ENCODE peak calls at places on chromosomes 1 and 21, in seven cellular contexts. S, X, J, Z, Y, H and W are unnamed samples.

GRCh38 chr1:98325646-98326441 is 335.7 kb upstream of the SNX7 start:
- DNase-seq in S (no peak), X (no peak), J (no peak), Z (no peak), Y (peak; percentile 92), H (peak; percentile 94), W (no peak)

GRCh38 chr21:34839070-34839820 is 170.5 kb downstream of the CLIC6 start:
- DNase-seq in S (no peak), X (no peak), J (no peak), Z (no peak), Y (no peak), H (no peak), W (no peak)

GRCh38 chr21:44377201-44377921 is 23.9 kb downstream of the TRPM2 start:
- DNase-seq in S (no peak), X (no peak), J (no peak), Z (no peak), Y (no peak), H (no peak), W (no peak)

GRCh38 chr1:65148548-65149390 is 766 bp downstream of the AK4 start:
- DNase-seq in S (peak; percentile 82), X (no peak), J (no peak), Z (peak; percentile 75), Y (peak; percentile 50), H (peak; percentile 54), W (peak; percentile 56)

GRCh38 chr1:110341872-110342331 is 2.7 kb downstream of the RBM15 start:
- DNase-seq in S (no peak), X (no peak), J (no peak), Z (no peak), Y (no peak), H (no peak), W (no peak)

GRCh38 chr1:205950280-205950679 is 7.0 kb upstream of the SLC26A9 start:
- DNase-seq in S (no peak), X (no peak), J (no peak), Z (no peak), Y (peak; percentile 66), H (peak; percentile 92), W (no peak)

GRCh38 chr1:94790246-94790645 is 29.9 kb upstream of the SLC44A3 start:
- DNase-seq in S (no peak), X (no peak), J (no peak), Z (no peak), Y (peak; percentile 15), H (peak; percentile 13), W (no peak)

GRCh38 chr1:84223751-84224432 is 77.6 kb upstream of the SAMD13 start:
- DNase-seq in S (no peak), X (no peak), J (no peak), Z (no peak), Y (peak; percentile 31), H (peak; percentile 3), W (no peak)

GRCh38 chr1:209513226-209513625 is 70.3 kb upstream of the CAMK1G start:
- DNase-seq in S (no peak), X (no peak), J (peak; percentile 66), Z (peak; percentile 67), Y (peak; percentile 12), H (peak; percentile 53), W (no peak)

GRCh38 chr1:89945852-89946476 is 48.9 kb upstream of the ZNF326 start:
- DNase-seq in S (no peak), X (no peak), J (no peak), Z (no peak), Y (no peak), H (peak; percentile 52), W (no peak)

GRCh38 chr1:1197551-1198422 is 8.6 kb downstream of the TNFRSF18 start:
- DNase-seq in S (no peak), X (no peak), J (no peak), Z (no peak), Y (no peak), H (no peak), W (no peak)

GRCh38 chr1:94463765-94464330 is 45.7 kb downstream of the ABCD3 start:
- DNase-seq in S (peak; percentile 25), X (no peak), J (peak; percentile 61), Z (peak; percentile 63), Y (peak; percentile 26), H (peak; percentile 61), W (peak; percentile 1)

GRCh38 chr1:63148825-63149645 is 173.3 kb upstream of the FOXD3 start:
- DNase-seq in S (peak; percentile 21), X (no peak), J (peak; percentile 40), Z (peak; percentile 74), Y (no peak), H (peak; percentile 51), W (peak; percentile 11)

GRCh38 chr1:39701092-39701460 is 9.8 kb upstream of the HPCAL4 start:
- DNase-seq in S (no peak), X (no peak), J (peak; percentile 93), Z (no peak), Y (no peak), H (peak; percentile 60), W (no peak)

GRCh38 chr1:154474802-154475201 is 27.2 kb upstream of the TDRD10 start:
- DNase-seq in S (no peak), X (no peak), J (no peak), Z (no peak), Y (peak; percentile 74), H (peak; percentile 98), W (no peak)

GRCh38 chr1:8026976-8027747 is 1.1 kb upstream of the ERRFI1 start:
- DNase-seq in S (no peak), X (no peak), J (no peak), Z (no peak), Y (no peak), H (peak; percentile 66), W (no peak)

GRCh38 chr1:166432655-166433054 is 265.9 kb upstream of the FAM78B start:
- DNase-seq in S (no peak), X (no peak), J (no peak), Z (no peak), Y (no peak), H (no peak), W (no peak)

GRCh38 chr1:64584479-64584878 is 114.5 kb downstream of the CACHD1 start:
- DNase-seq in S (no peak), X (no peak), J (no peak), Z (no peak), Y (no peak), H (no peak), W (no peak)

GRCh38 chr1:89757532-89757931 is 63.3 kb upstream of the LRRC8D start:
- DNase-seq in S (peak; percentile 71), X (no peak), J (no peak), Z (no peak), Y (peak; percentile 21), H (peak; percentile 16), W (peak; percentile 80)

GRCh38 chr1:26370591-26371382 is 1.8 kb downstream of the ZNF683 start:
- DNase-seq in S (peak; percentile 52), X (no peak), J (no peak), Z (no peak), Y (no peak), H (no peak), W (no peak)

GRCh38 chr1:186609183-186609582 is 71.0 kb downstream of the PTGS2 start:
- DNase-seq in S (no peak), X (no peak), J (no peak), Z (no peak), Y (no peak), H (no peak), W (no peak)

GRCh38 chr1:19395678-19396192 is 83.6 kb downstream of the SLC66A1 start:
- DNase-seq in S (no peak), X (no peak), J (no peak), Z (no peak), Y (peak; percentile 83), H (peak; percentile 89), W (no peak)

GRCh38 chr1:64121766-64122385 is 81.5 kb upstream of the UBE2U start:
- DNase-seq in S (no peak), X (no peak), J (peak; percentile 3), Z (no peak), Y (no peak), H (no peak), W (no peak)

GRCh38 chr1:171081220-171081993 is 9.3 kb upstream of the FMO3 start:
- DNase-seq in S (no peak), X (no peak), J (no peak), Z (no peak), Y (peak; percentile 35), H (peak; percentile 65), W (no peak)

GRCh38 chr1:1325288-1326074 is 879 bp downstream of the CPTP start:
- DNase-seq in S (no peak), X (no peak), J (no peak), Z (no peak), Y (no peak), H (peak; percentile 28), W (no peak)

GRCh38 chr1:67749844-67750689 is 65.1 kb downstream of the GADD45A start:
- DNase-seq in S (no peak), X (no peak), J (no peak), Z (peak; percentile 67), Y (peak; percentile 69), H (peak; percentile 90), W (no peak)

GRCh38 chr1:230674581-230674980 is 32.3 kb downstream of the COG2 start:
- DNase-seq in S (no peak), X (no peak), J (no peak), Z (no peak), Y (no peak), H (no peak), W (no peak)

GRCh38 chr1:90616395-90616794 is 100.7 kb downstream of the BARHL2 start:
- DNase-seq in S (no peak), X (no peak), J (peak; percentile 26), Z (peak; percentile 65), Y (no peak), H (no peak), W (no peak)

GRCh38 chr21:37227071-37228002 is 39.8 kb downstream of the VPS26C start:
- DNase-seq in S (no peak), X (no peak), J (no peak), Z (no peak), Y (no peak), H (no peak), W (no peak)

GRCh38 chr1:47998396-47998990 is 1.3 kb upstream of the TRABD2B start:
- DNase-seq in S (no peak), X (no peak), J (no peak), Z (no peak), Y (no peak), H (no peak), W (no peak)

GRCh38 chr21:39818557-39818956 is 48.7 kb upstream of the PCP4 start:
- DNase-seq in S (no peak), X (no peak), J (no peak), Z (no peak), Y (no peak), H (no peak), W (no peak)

GRCh38 chr1:26677306-26678115 is 18.3 kb upstream of the ARID1A start:
- DNase-seq in S (peak; percentile 66), X (peak; percentile 11), J (no peak), Z (peak; percentile 51), Y (peak; percentile 55), H (peak; percentile 70), W (peak; percentile 42)

GRCh38 chr1:53896673-53897229 is 2.8 kb downstream of the DIO1 start:
- DNase-seq in S (no peak), X (no peak), J (no peak), Z (no peak), Y (peak; percentile 79), H (peak; percentile 95), W (no peak)

GRCh38 chr21:45517249-45518065 is 24.8 kb downstream of the SLC19A1 start:
- DNase-seq in S (peak; percentile 43), X (no peak), J (no peak), Z (no peak), Y (peak; percentile 19), H (no peak), W (peak; percentile 24)

GRCh38 chr1:193479187-193479586 is 292.8 kb upstream of the B3GALT2 start:
- DNase-seq in S (peak; percentile 95), X (peak; percentile 51), J (no peak), Z (no peak), Y (no peak), H (no peak), W (peak; percentile 64)

GRCh38 chr1:15735304-15736034 is 589 bp upstream of the SLC25A34 start:
- DNase-seq in S (no peak), X (no peak), J (no peak), Z (no peak), Y (no peak), H (no peak), W (no peak)

GRCh38 chr1:205147191-205147590 is 25.4 kb upstream of the RBBP5 start:
- DNase-seq in S (no peak), X (no peak), J (no peak), Z (no peak), Y (peak; percentile 68), H (peak; percentile 94), W (no peak)

GRCh38 chr1:85203573-85204169 is 2.9 kb upstream of the SYDE2 start:
- DNase-seq in S (no peak), X (no peak), J (no peak), Z (no peak), Y (no peak), H (peak; percentile 82), W (no peak)